ENCODE peak calls at places on chromosomes 13 and 19, in seven cellular contexts. One of them, this sample, is unnamed.

GRCh38 chr19:43997631-43998290 is 5.0 kb upstream of the ZNF230 start:
- DNase-seq in fibroblast of pulmonary artery: peak; percentile 18
- DNase-seq in heart left ventricle: peak; percentile 30
- DNase-seq in WTC11: no peak
- DNase-seq in neural progenitor cell: no peak
- DNase-seq in HFF-Myc: no peak
- DNase-seq in breast epithelium: no peak
- DNase-seq in this sample: no peak

GRCh38 chr13:75352641-75353327 is 129.2 kb downstream of the TBC1D4 start:
- DNase-seq in fibroblast of pulmonary artery: no peak
- DNase-seq in heart left ventricle: no peak
- DNase-seq in WTC11: no peak
- DNase-seq in neural progenitor cell: no peak
- DNase-seq in HFF-Myc: no peak
- DNase-seq in breast epithelium: no peak
- DNase-seq in this sample: no peak

GRCh38 chr19:42140125-42140754 is 8.0 kb upstream of the POU2F2 start:
- DNase-seq in fibroblast of pulmonary artery: peak; percentile 81
- DNase-seq in heart left ventricle: peak; percentile 56
- DNase-seq in WTC11: peak; percentile 91
- DNase-seq in neural progenitor cell: peak; percentile 90
- DNase-seq in HFF-Myc: no peak
- DNase-seq in breast epithelium: no peak
- DNase-seq in this sample: peak; percentile 89

GRCh38 chr13:32426981-32427851 is 714 bp downstream of the N4BP2L1 start:
- DNase-seq in fibroblast of pulmonary artery: no peak
- DNase-seq in heart left ventricle: peak; percentile 40
- DNase-seq in WTC11: peak; percentile 77
- DNase-seq in neural progenitor cell: peak; percentile 74
- DNase-seq in HFF-Myc: no peak
- DNase-seq in breast epithelium: peak; percentile 52
- DNase-seq in this sample: peak; percentile 48

GRCh38 chr19:42392165-42392564 is 2.1 kb upstream of the CNFN start:
- DNase-seq in fibroblast of pulmonary artery: no peak
- DNase-seq in heart left ventricle: no peak
- DNase-seq in WTC11: no peak
- DNase-seq in neural progenitor cell: no peak
- DNase-seq in HFF-Myc: no peak
- DNase-seq in breast epithelium: no peak
- DNase-seq in this sample: no peak

GRCh38 chr13:111413407-111414187 is 93.2 kb downstream of the TEX29 start:
- DNase-seq in fibroblast of pulmonary artery: no peak
- DNase-seq in heart left ventricle: no peak
- DNase-seq in WTC11: no peak
- DNase-seq in neural progenitor cell: no peak
- DNase-seq in HFF-Myc: no peak
- DNase-seq in breast epithelium: no peak
- DNase-seq in this sample: no peak

GRCh38 chr13:46684287-46685001 is 112.5 kb downstream of the ESD start:
- DNase-seq in fibroblast of pulmonary artery: peak; percentile 45
- DNase-seq in heart left ventricle: no peak
- DNase-seq in WTC11: no peak
- DNase-seq in neural progenitor cell: peak; percentile 69
- DNase-seq in HFF-Myc: no peak
- DNase-seq in breast epithelium: no peak
- DNase-seq in this sample: peak; percentile 17

GRCh38 chr19:58229255-58229639 is 533 bp downstream of the ZNF544 start:
- DNase-seq in fibroblast of pulmonary artery: peak; percentile 37
- DNase-seq in heart left ventricle: no peak
- DNase-seq in WTC11: peak; percentile 60
- DNase-seq in neural progenitor cell: peak; percentile 65
- DNase-seq in HFF-Myc: no peak
- DNase-seq in breast epithelium: no peak
- DNase-seq in this sample: peak; percentile 26

GRCh38 chr19:2198317-2198716 is 34.6 kb downstream of the DOT1L start:
- DNase-seq in fibroblast of pulmonary artery: no peak
- DNase-seq in heart left ventricle: no peak
- DNase-seq in WTC11: no peak
- DNase-seq in neural progenitor cell: no peak
- DNase-seq in HFF-Myc: no peak
- DNase-seq in breast epithelium: no peak
- DNase-seq in this sample: no peak

GRCh38 chr19:2201473-2202148 is 34.5 kb downstream of the PLEKHJ1 start:
- DNase-seq in fibroblast of pulmonary artery: no peak
- DNase-seq in heart left ventricle: no peak
- DNase-seq in WTC11: no peak
- DNase-seq in neural progenitor cell: no peak
- DNase-seq in HFF-Myc: no peak
- DNase-seq in breast epithelium: no peak
- DNase-seq in this sample: no peak

GRCh38 chr19:2197270-2197669 is 33.5 kb downstream of the DOT1L start:
- DNase-seq in fibroblast of pulmonary artery: no peak
- DNase-seq in heart left ventricle: no peak
- DNase-seq in WTC11: no peak
- DNase-seq in neural progenitor cell: no peak
- DNase-seq in HFF-Myc: no peak
- DNase-seq in breast epithelium: no peak
- DNase-seq in this sample: no peak

GRCh38 chr19:2199861-2200623 is 36.1 kb downstream of the PLEKHJ1 start:
- DNase-seq in fibroblast of pulmonary artery: no peak
- DNase-seq in heart left ventricle: no peak
- DNase-seq in WTC11: no peak
- DNase-seq in neural progenitor cell: no peak
- DNase-seq in HFF-Myc: no peak
- DNase-seq in breast epithelium: no peak
- DNase-seq in this sample: no peak

DNA sequence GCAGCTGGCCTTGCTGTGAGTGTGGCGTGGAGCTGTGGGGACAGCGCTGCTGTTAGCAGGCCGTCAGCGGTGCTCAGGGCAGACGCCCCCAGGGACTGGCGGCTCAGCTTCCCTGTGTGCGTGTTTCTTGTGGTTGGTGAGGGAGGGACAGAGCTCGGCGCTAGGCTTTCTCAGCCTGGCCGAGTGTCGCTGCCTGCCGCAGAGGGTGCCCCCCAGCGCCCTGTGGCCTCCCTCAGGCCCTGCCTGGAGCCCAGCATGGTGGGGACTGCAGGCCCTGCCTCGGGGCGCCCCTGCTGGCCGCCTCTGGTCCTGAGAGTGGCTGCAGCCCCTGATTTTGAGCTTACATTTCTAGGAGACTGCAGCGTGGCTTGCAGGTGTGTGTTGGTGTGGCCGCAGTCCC is 35.5 kb downstream of the DOT1L start:
- DNase-seq in fibroblast of pulmonary artery: no peak
- DNase-seq in heart left ventricle: no peak
- DNase-seq in WTC11: peak; percentile 62
- DNase-seq in neural progenitor cell: peak; percentile 73
- DNase-seq in HFF-Myc: no peak
- DNase-seq in breast epithelium: no peak
- DNase-seq in this sample: peak; percentile 35
- TF ChIP-seq CTCF in fibroblast of pulmonary artery: peak; percentile 10
- TF ChIP-seq CTCF in heart left ventricle: peak; percentile 29
- TF ChIP-seq CTCF in WTC11: peak; percentile 47
- TF ChIP-seq CTCF in neural progenitor cell: peak; percentile 72
- TF ChIP-seq CTCF in HFF-Myc: peak; percentile 34
- TF ChIP-seq CTCF in breast epithelium: no peak
- TF ChIP-seq CTCF in this sample: peak; percentile 52

GRCh38 chr19:17678836-17679235 is 9.3 kb downstream of the UNC13A start:
- DNase-seq in fibroblast of pulmonary artery: no peak
- DNase-seq in heart left ventricle: no peak
- DNase-seq in WTC11: no peak
- DNase-seq in neural progenitor cell: no peak
- DNase-seq in HFF-Myc: no peak
- DNase-seq in breast epithelium: no peak
- DNase-seq in this sample: no peak

GRCh38 chr19:17676295-17676694 is 11.9 kb downstream of the UNC13A start:
- DNase-seq in fibroblast of pulmonary artery: no peak
- DNase-seq in heart left ventricle: no peak
- DNase-seq in WTC11: no peak
- DNase-seq in neural progenitor cell: no peak
- DNase-seq in HFF-Myc: no peak
- DNase-seq in breast epithelium: no peak
- DNase-seq in this sample: no peak

GRCh38 chr19:17679526-17680234 is 8.5 kb downstream of the UNC13A start:
- DNase-seq in fibroblast of pulmonary artery: no peak
- DNase-seq in heart left ventricle: no peak
- DNase-seq in WTC11: no peak
- DNase-seq in neural progenitor cell: peak; percentile 43
- DNase-seq in HFF-Myc: no peak
- DNase-seq in breast epithelium: no peak
- DNase-seq in this sample: no peak

GRCh38 chr19:17673937-17674799 is 14.0 kb downstream of the UNC13A start:
- DNase-seq in fibroblast of pulmonary artery: no peak
- DNase-seq in heart left ventricle: no peak
- DNase-seq in WTC11: no peak
- DNase-seq in neural progenitor cell: no peak
- DNase-seq in HFF-Myc: no peak
- DNase-seq in breast epithelium: no peak
- DNase-seq in this sample: no peak

DNA sequence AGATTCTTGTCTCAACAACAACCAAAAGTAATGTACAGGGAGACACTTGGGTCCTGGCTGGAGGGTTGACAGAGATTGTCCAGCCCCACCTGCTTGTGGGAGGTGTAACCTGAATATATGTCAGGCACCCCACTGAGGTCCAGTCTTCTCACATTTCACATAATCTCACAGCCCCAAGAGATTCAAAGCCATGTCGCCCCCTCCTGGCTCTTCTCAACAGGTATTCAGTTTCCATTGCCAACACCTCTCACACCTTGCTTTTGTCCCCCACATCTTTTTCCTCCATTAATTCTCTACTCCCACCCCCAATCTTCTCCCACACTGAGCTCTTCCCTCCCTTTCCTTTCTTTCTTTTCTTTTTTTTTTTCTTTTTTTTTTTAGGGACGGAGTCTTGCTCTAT is 11.2 kb downstream of the UNC13A start:
- DNase-seq in fibroblast of pulmonary artery: no peak
- DNase-seq in heart left ventricle: no peak
- DNase-seq in WTC11: peak; percentile 45
- DNase-seq in neural progenitor cell: peak; percentile 41
- DNase-seq in HFF-Myc: no peak
- DNase-seq in breast epithelium: no peak
- DNase-seq in this sample: no peak
- TF ChIP-seq CTCF in fibroblast of pulmonary artery: peak; percentile 21
- TF ChIP-seq CTCF in heart left ventricle: peak; percentile 22
- TF ChIP-seq CTCF in WTC11: no peak
- TF ChIP-seq CTCF in neural progenitor cell: peak; percentile 30
- TF ChIP-seq CTCF in HFF-Myc: peak; percentile 16
- TF ChIP-seq CTCF in breast epithelium: no peak
- TF ChIP-seq CTCF in this sample: no peak

GRCh38 chr13:94088742-94089141 is 390.7 kb downstream of the DCT start:
- DNase-seq in fibroblast of pulmonary artery: no peak
- DNase-seq in heart left ventricle: no peak
- DNase-seq in WTC11: no peak
- DNase-seq in neural progenitor cell: no peak
- DNase-seq in HFF-Myc: no peak
- DNase-seq in breast epithelium: no peak
- DNase-seq in this sample: no peak
- TF ChIP-seq CTCF in fibroblast of pulmonary artery: no peak
- TF ChIP-seq CTCF in heart left ventricle: no peak
- TF ChIP-seq CTCF in WTC11: no peak
- TF ChIP-seq CTCF in neural progenitor cell: no peak
- TF ChIP-seq CTCF in HFF-Myc: no peak
- TF ChIP-seq CTCF in breast epithelium: no peak
- TF ChIP-seq CTCF in this sample: no peak

DNA sequence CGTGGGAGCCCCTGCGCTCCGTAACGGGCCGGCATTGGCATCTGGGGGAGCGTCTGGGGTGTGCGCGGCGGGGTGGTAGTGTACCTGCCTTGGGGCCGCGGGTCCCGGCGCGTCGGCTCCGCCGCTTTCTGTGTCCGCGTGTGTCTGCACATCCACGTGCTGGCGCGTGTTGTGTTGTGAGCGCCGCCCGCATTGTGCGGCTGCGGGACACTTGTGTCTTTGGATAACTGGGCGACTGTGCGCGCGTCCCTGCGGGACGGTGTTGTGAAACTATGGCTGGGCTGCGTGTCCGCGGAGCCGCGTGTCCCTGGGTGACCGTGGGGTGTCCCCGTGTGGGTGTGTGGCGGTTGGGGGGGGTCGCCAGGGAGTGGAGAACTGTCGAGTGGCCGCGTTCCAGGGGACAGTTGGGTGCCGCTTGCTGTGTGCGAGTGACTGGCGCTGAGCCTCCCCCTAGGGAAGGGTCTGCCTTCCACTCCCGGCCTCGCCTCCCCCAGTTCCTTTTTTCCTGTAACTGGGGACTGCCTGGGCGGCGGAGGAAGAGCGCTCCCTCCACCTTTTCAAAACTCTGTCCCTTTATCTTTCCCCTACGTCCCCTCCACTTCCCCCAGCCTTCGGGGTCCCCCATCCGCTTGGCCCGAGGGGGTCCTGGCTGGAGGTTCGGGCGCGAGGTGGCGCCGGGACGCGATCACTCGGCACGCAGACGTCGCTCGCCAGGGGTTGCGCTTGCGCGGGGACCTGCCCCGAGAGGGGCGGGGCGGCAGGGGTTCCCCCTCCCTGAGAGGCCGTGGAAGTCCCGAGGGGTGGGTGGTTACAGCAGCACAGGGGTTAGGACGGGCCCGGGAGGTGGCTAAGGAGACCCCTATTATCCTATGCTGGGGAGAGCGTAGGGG is 5.6 kb upstream of the NFIC start:
- DNase-seq in fibroblast of pulmonary artery: no peak
- DNase-seq in heart left ventricle: peak; percentile 86
- DNase-seq in WTC11: no peak
- DNase-seq in neural progenitor cell: peak; percentile 45
- DNase-seq in HFF-Myc: no peak
- DNase-seq in breast epithelium: peak; percentile 52
- DNase-seq in this sample: no peak
- TF ChIP-seq CTCF in fibroblast of pulmonary artery: no peak
- TF ChIP-seq CTCF in heart left ventricle: no peak
- TF ChIP-seq CTCF in WTC11: no peak
- TF ChIP-seq CTCF in neural progenitor cell: no peak
- TF ChIP-seq CTCF in HFF-Myc: peak; percentile 3
- TF ChIP-seq CTCF in breast epithelium: no peak
- TF ChIP-seq CTCF in this sample: no peak

GRCh38 chr19:12840091-12841079 is 2.1 kb downstream of the MAST1 start:
- DNase-seq in fibroblast of pulmonary artery: peak; percentile 80
- DNase-seq in heart left ventricle: no peak
- DNase-seq in WTC11: peak; percentile 100
- DNase-seq in neural progenitor cell: peak; percentile 98
- DNase-seq in HFF-Myc: peak; percentile 40
- DNase-seq in breast epithelium: peak; percentile 44
- DNase-seq in this sample: peak; percentile 83

GRCh38 chr19:12836529-12836863 is 1.8 kb upstream of the MAST1 start:
- DNase-seq in fibroblast of pulmonary artery: no peak
- DNase-seq in heart left ventricle: no peak
- DNase-seq in WTC11: no peak
- DNase-seq in neural progenitor cell: no peak
- DNase-seq in HFF-Myc: no peak
- DNase-seq in breast epithelium: no peak
- DNase-seq in this sample: no peak

GRCh38 chr19:12837225-12837624 is 1.1 kb upstream of the MAST1 start:
- DNase-seq in fibroblast of pulmonary artery: no peak
- DNase-seq in heart left ventricle: no peak
- DNase-seq in WTC11: no peak
- DNase-seq in neural progenitor cell: no peak
- DNase-seq in HFF-Myc: no peak
- DNase-seq in breast epithelium: no peak
- DNase-seq in this sample: no peak

GRCh38 chr19:12838893-12839656 is 760 bp downstream of the MAST1 start:
- DNase-seq in fibroblast of pulmonary artery: no peak
- DNase-seq in heart left ventricle: no peak
- DNase-seq in WTC11: no peak
- DNase-seq in neural progenitor cell: peak; percentile 23
- DNase-seq in HFF-Myc: no peak
- DNase-seq in breast epithelium: no peak
- DNase-seq in this sample: no peak

GRCh38 chr19:12838182-12838890 is at the start of gene MAST1:
- DNase-seq in fibroblast of pulmonary artery: no peak
- DNase-seq in heart left ventricle: no peak
- DNase-seq in WTC11: peak; percentile 74
- DNase-seq in neural progenitor cell: peak; percentile 91
- DNase-seq in HFF-Myc: no peak
- DNase-seq in breast epithelium: no peak
- DNase-seq in this sample: peak; percentile 68
- TF ChIP-seq CTCF in fibroblast of pulmonary artery: no peak
- TF ChIP-seq CTCF in heart left ventricle: no peak
- TF ChIP-seq CTCF in WTC11: peak; percentile 72
- TF ChIP-seq CTCF in neural progenitor cell: peak; percentile 66
- TF ChIP-seq CTCF in HFF-Myc: no peak
- TF ChIP-seq CTCF in breast epithelium: peak; percentile 32
- TF ChIP-seq CTCF in this sample: peak; percentile 65